ENCODE peak calls at places on chromosomes 2 and 18, in seven cellular contexts. X, Z, M, O, Q, G and I are unnamed samples.

GRCh38 chr2:202221873-202222272 is 16.5 kb downstream of the SUMO1 start:
- DNase-seq in O (no peak), M (peak), X (no peak), G (no peak), Z (no peak), Q (no peak), I (no peak)

GRCh38 chr2:188787002-188787660 is 187.0 kb upstream of the COL3A1 start:
- DNase-seq in O (no peak), Q (no peak), Z (no peak), X (no peak), G (no peak), M (peak), I (no peak)

GRCh38 chr2:217451634-217452033 is 551.2 kb downstream of the TNS1 start:
- DNase-seq in G (no peak), X (no peak), Q (no peak), Z (no peak), O (no peak), M (no peak), I (no peak)

GRCh38 chr2:181686566-181687185 is 6.4 kb upstream of the NEUROD1 start:
- DNase-seq in Z (no peak), O (no peak), M (no peak), X (no peak), Q (no peak), G (no peak), I (no peak)

GRCh38 chr18:3721771-3722661 is 272.0 kb downstream of the TGIF1 start:
- DNase-seq in G (peak), M (no peak), X (no peak), O (peak), Q (peak), Z (no peak), I (no peak)

GRCh38 chr2:170715062-170715931 is at the start of gene SP5:
- DNase-seq in G (no peak), X (no peak), Q (peak), Z (no peak), M (peak), O (peak), I (peak)

GRCh38 chr2:230664128-230664527 is 48.5 kb upstream of the CAB39 start:
- DNase-seq in Z (no peak), X (no peak), O (no peak), G (no peak), Q (no peak), M (no peak), I (no peak)

GRCh38 chr18:62944454-62944853 is 229.1 kb downstream of the PHLPP1 start:
- DNase-seq in Q (no peak), G (no peak), Z (no peak), M (peak), O (no peak), X (no peak), I (no peak)

GRCh38 chr2:76749858-76750257 is 772.3 kb downstream of the LRRTM4 start:
- DNase-seq in G (peak), M (no peak), O (no peak), Q (no peak), X (no peak), Z (no peak), I (no peak)

GRCh38 chr2:220779918-220780317 is 792.2 kb downstream of the EPHA4 start:
- DNase-seq in M (peak), O (no peak), X (no peak), G (no peak), Q (no peak), Z (no peak), I (no peak)

GRCh38 chr18:23257686-23258565 is 122.6 kb downstream of the CABLES1 start:
- DNase-seq in G (no peak), Q (no peak), Z (no peak), O (no peak), X (no peak), M (peak), I (no peak)

GRCh38 chr2:34308140-34308539 is 709.0 kb upstream of the FAM98A start:
- DNase-seq in X (no peak), O (no peak), G (no peak), M (no peak), Z (no peak), Q (no peak), I (no peak)

GRCh38 chr18:13266208-13267100 is 47.9 kb downstream of the LDLRAD4 start:
- DNase-seq in G (no peak), O (no peak), Q (no peak), X (no peak), M (no peak), Z (no peak), I (no peak)

GRCh38 chr18:78327643-78328042 is 652.0 kb upstream of the SALL3 start:
- DNase-seq in O (no peak), M (no peak), X (no peak), Q (no peak), Z (no peak), G (no peak), I (no peak)

GRCh38 chr2:135532581-135532980 is 1.3 kb downstream of the R3HDM1 start:
- DNase-seq in Q (no peak), X (no peak), Z (no peak), M (peak), O (no peak), G (no peak), I (no peak)

GRCh38 chr2:228535396-228535795 is 353.9 kb upstream of the SPHKAP start:
- DNase-seq in M (no peak), Q (no peak), O (no peak), G (no peak), X (no peak), Z (no peak), I (no peak)

GRCh38 chr2:237223208-237223861 is 137.6 kb downstream of the COPS8 start:
- DNase-seq in Q (no peak), X (no peak), M (peak), G (no peak), Z (no peak), O (no peak), I (no peak)

GRCh38 chr2:138312061-138312460 is 189.5 kb upstream of the SPOPL start:
- DNase-seq in G (no peak), Z (no peak), O (no peak), X (no peak), Q (no peak), M (no peak), I (no peak)

GRCh38 chr2:132656213-132656612 is 13.8 kb downstream of the LYPD1 start:
- DNase-seq in X (no peak), G (no peak), Z (no peak), M (no peak), Q (no peak), O (no peak), I (no peak)

GRCh38 chr2:227862227-227862740 is 9.1 kb upstream of the DAW1 start:
- DNase-seq in Z (no peak), Q (peak), X (no peak), G (no peak), O (peak), M (peak), I (no peak)

GRCh38 chr18:3885209-3885792 is 435.3 kb downstream of the TGIF1 start:
- DNase-seq in Q (no peak), Z (no peak), O (no peak), G (no peak), X (no peak), M (no peak), I (no peak)

GRCh38 chr18:77077836-77078456 is 54.6 kb downstream of the MBP start:
- DNase-seq in Q (no peak), G (no peak), O (no peak), X (no peak), Z (no peak), M (no peak), I (no peak)

GRCh38 chr18:37578886-37579513 is 13.4 kb upstream of the CELF4 start:
- DNase-seq in O (no peak), X (no peak), M (peak), G (no peak), Z (no peak), Q (peak), I (no peak)

GRCh38 chr18:8951491-8951890 is 151.0 kb upstream of the NDUFV2 start:
- DNase-seq in X (no peak), G (no peak), M (no peak), O (no peak), Z (no peak), Q (peak), I (no peak)

GRCh38 chr2:163302141-163302540 is 433.7 kb downstream of the FIGN start:
- DNase-seq in Q (no peak), G (no peak), Z (no peak), X (no peak), O (no peak), M (no peak), I (no peak)

GRCh38 chr2:191376981-191377629 is 131.9 kb downstream of the MYO1B start:
- DNase-seq in Q (peak), M (peak), O (peak), G (peak), X (no peak), Z (no peak), I (peak)

GRCh38 chr2:204012081-204012653 is 75.6 kb downstream of the ICOS start:
- DNase-seq in Q (peak), Z (no peak), X (no peak), M (no peak), O (peak), G (no peak), I (peak)

GRCh38 chr2:112880081-112880531 is 30.9 kb upstream of the IL37 start:
- DNase-seq in G (no peak), M (peak), Q (no peak), Z (no peak), X (no peak), O (no peak), I (no peak)